ENCODE peak calls at places on chromosomes 16 and 17, in six cellular contexts. S is heart left ventricle, C is uterus, Y is A549, B is lower leg skin, L is adrenal gland. K is an unnamed sample.

GRCh38 chr17:45942284-45942683 is 47.9 kb downstream of the MAPT start:
- DNase-seq in S (peak; percentile 93), C (peak; percentile 41), Y (no peak), B (peak; percentile 62), L (peak; percentile 91), K (no peak)

GRCh38 chr16:23368469-23368868 is 66.4 kb downstream of the SCNN1B start:
- DNase-seq in S (no peak), C (no peak), Y (no peak), B (no peak), L (no peak), K (peak; percentile 26)

GRCh38 chr16:53619247-53619646 is 84.4 kb downstream of the RPGRIP1L start:
- DNase-seq in S (no peak), C (no peak), Y (no peak), B (no peak), L (no peak), K (no peak)

GRCh38 chr17:49241763-49242312 is 11.3 kb upstream of the PHOSPHO1 start:
- DNase-seq in S (no peak), C (no peak), Y (no peak), B (no peak), L (no peak), K (no peak)

GRCh38 chr17:40458001-40458791 is 14.9 kb downstream of the IGFBP4 start:
- DNase-seq in S (no peak), C (peak; percentile 63), Y (peak; percentile 68), B (no peak), L (no peak), K (peak; percentile 80)

GRCh38 chr16:12078405-12079245 is 102.1 kb downstream of the SNX29 start:
- DNase-seq in S (no peak), C (no peak), Y (no peak), B (no peak), L (peak; percentile 37), K (no peak)

GRCh38 chr16:70520612-70521297 is 2.6 kb downstream of the COG4 start:
- DNase-seq in S (no peak), C (no peak), Y (no peak), B (no peak), L (no peak), K (peak; percentile 44)

GRCh38 chr17:22123536-22124281 is 431.4 kb downstream of the KCNJ18 start:
- DNase-seq in S (no peak), C (no peak), Y (no peak), B (no peak), L (no peak), K (no peak)

GRCh38 chr16:19700319-19700781 is 17.7 kb downstream of the KNOP1 start:
- DNase-seq in S (no peak), C (peak; percentile 55), Y (peak; percentile 76), B (no peak), L (peak; percentile 65), K (no peak)

GRCh38 chr17:73611630-73612029 is 32.6 kb downstream of the SDK2 start:
- DNase-seq in S (peak; percentile 11), C (no peak), Y (no peak), B (no peak), L (no peak), K (no peak)

GRCh38 chr17:16477255-16477654 is 14.7 kb downstream of the LRRC75A start:
- DNase-seq in S (peak; percentile 68), C (peak; percentile 69), Y (peak; percentile 69), B (peak; percentile 36), L (peak; percentile 89), K (peak; percentile 95)

GRCh38 chr17:67492824-67493490 is 115.9 kb downstream of the PITPNC1 start:
- DNase-seq in S (no peak), C (no peak), Y (no peak), B (no peak), L (no peak), K (no peak)

GRCh38 chr17:78266231-78266631 is 34.8 kb downstream of the TMEM235 start:
- DNase-seq in S (no peak), C (no peak), Y (no peak), B (no peak), L (no peak), K (no peak)

GRCh38 chr16:71467810-71468209 is 5.8 kb upstream of the ZNF23 start:
- DNase-seq in S (no peak), C (no peak), Y (no peak), B (no peak), L (no peak), K (no peak)

GRCh38 chr16:50616883-50617629 is 64.1 kb downstream of the SNX20 start:
- DNase-seq in S (no peak), C (no peak), Y (no peak), B (no peak), L (no peak), K (no peak)

GRCh38 chr16:85306071-85306792 is 194.0 kb upstream of the CIBAR2 start:
- DNase-seq in S (peak; percentile 79), C (peak; percentile 97), Y (peak; percentile 48), B (peak; percentile 88), L (peak; percentile 96), K (peak; percentile 80)

GRCh38 chr16:58591083-58591482 is 38.5 kb downstream of the CNOT1 start:
- DNase-seq in S (no peak), C (no peak), Y (no peak), B (no peak), L (no peak), K (no peak)

GRCh38 chr16:58586340-58587030 is 43.1 kb downstream of the CNOT1 start:
- DNase-seq in S (no peak), C (no peak), Y (no peak), B (no peak), L (no peak), K (no peak)

GRCh38 chr16:58584831-58585505 is 44.7 kb downstream of the CNOT1 start:
- DNase-seq in S (no peak), C (no peak), Y (no peak), B (no peak), L (no peak), K (no peak)

GRCh38 chr16:58589311-58589890 is 40.2 kb downstream of the CNOT1 start:
- DNase-seq in S (no peak), C (no peak), Y (no peak), B (no peak), L (peak; percentile 43), K (no peak)

DNA sequence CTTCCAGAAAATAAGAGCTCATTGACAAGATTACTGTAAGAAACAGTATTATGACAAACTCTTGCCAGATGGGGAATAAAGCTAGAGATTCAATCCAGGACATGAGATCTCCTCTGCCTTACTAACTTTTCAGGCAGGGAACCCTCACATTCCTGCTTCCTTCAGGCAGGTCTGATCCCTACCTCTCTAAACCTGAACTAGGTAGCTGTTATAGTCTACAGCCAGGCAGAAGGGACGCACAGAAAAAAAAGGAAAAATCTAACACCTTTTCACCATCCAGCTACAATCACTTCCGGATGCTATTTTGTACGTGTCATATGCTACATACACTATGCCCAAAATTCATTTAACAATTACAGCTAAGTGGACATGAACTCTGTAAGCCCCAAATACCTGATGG is 41.2 kb downstream of the CNOT1 start:
- DNase-seq in S (no peak), C (no peak), Y (no peak), B (no peak), L (no peak), K (no peak)
- TF ChIP-seq POLR2A in S (no peak), C (no peak), Y (no peak), B (no peak), L (no peak), K (no peak)

GRCh38 chr16:87828071-87828971 is 41.0 kb downstream of the SLC7A5 start:
- DNase-seq in S (no peak), C (no peak), Y (peak; percentile 81), B (no peak), L (no peak), K (no peak)
- TF ChIP-seq POLR2A in S (no peak), C (no peak), Y (no peak), B (no peak), L (no peak), K (no peak)

DNA sequence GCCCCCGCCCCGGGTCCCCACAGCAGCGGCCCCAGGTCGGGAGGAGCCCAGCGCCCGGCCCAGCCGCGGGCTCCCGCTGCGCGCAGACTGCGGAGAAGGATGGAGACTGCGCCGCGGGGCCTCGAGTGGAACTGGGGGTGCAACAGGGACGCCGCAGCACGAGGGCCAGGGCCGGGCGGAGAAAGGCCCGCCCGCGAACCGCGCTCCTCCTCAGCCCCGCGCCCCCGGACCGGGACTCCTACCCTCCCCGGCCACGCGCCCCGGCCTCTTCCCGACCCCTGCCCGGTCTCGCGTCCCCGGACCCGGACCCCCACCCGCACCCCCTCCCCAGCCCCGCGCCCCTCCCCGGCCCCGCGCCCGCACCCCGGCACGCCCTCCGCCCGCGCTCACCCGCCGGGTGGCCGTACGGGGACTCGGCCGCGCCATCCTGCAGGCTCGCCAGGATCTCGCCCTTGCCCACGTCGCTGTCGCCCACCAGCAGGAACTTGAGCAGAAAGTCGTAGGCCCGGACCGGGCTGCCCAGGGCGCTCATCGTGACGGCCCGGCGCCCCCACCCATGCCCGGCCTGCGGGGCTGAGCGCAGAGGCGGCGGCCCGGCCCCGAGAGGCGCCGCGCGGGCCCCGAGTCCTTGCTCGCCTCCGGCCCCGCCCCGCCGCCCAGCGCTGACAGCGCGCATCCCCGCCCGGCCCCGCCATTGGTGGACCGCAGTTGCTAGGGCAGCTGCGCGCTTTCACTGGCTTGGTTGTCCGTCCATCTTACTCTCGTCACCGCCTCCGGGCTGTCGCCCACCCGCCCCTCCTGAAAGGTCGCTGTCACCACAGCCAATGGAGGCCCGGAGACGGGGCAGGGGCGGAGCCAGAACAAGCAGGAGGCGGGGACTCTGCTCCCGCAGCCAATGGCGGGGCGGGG is at the start of gene RAB40B:
- DNase-seq in S (peak; percentile 100), C (peak; percentile 99), Y (peak; percentile 99), B (peak; percentile 99), L (peak; percentile 100), K (peak; percentile 100)
- TF ChIP-seq POLR2A in S (peak; percentile 42), C (peak; percentile 44), Y (no peak), B (no peak), L (peak; percentile 48), K (peak; percentile 74)

DNA sequence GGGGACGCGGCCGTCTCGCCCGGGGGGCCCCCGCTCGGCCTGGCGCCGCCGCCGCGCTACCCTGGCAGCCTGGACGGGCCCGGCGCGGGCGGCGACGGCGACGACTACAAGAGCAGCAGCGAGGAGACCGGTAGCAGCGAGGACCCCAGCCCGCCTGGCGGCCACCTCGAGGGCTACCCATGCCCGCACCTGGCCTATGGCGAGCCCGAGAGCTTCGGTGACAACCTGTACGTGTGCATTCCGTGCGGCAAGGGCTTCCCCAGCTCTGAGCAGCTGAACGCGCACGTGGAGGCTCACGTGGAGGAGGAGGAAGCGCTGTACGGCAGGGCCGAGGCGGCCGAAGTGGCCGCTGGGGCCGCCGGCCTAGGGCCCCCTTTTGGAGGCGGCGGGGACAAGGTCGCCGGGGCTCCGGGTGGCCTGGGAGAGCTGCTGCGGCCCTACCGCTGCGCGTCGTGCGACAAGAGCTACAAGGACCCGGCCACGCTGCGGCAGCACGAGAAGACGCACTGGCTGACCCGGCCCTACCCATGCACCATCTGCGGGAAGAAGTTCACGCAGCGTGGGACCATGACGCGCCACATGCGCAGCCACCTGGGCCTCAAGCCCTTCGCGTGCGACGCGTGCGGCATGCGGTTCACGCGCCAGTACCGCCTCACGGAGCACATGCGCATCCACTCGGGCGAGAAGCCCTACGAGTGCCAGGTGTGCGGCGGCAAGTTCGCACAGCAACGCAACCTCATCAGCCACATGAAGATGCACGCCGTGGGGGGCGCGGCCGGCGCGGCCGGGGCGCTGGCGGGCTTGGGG is 3.0 kb downstream of the HIC1 start:
- DNase-seq in S (no peak), C (peak; percentile 46), Y (no peak), B (no peak), L (peak; percentile 55), K (no peak)
- TF ChIP-seq POLR2A in S (no peak), C (no peak), Y (no peak), B (no peak), L (no peak), K (no peak)

K was measured in H54.